ENCODE peak calls at places on chromosome 3, in nine cellular contexts. P, J, C, Y, S, B, F, R and N are unnamed samples.

GRCh38 chr3:88105325-88105724 is 44.4 kb upstream of the C3orf38 start:
- DNase-seq in P (no peak), J (peak; percentile 7), C (no peak), Y (no peak), S (no peak), B (peak; percentile 23), F (no peak), R (no peak), N (no peak)

GRCh38 chr3:72692959-72693518 is 155.2 kb downstream of the SHQ1 start:
- DNase-seq in P (no peak), J (no peak), C (no peak), Y (no peak), S (no peak), B (no peak), F (no peak), R (no peak), N (no peak)

GRCh38 chr3:184082465-184082864 is 14.4 kb upstream of the HTR3E start:
- DNase-seq in P (no peak), J (no peak), C (no peak), Y (no peak), S (no peak), B (no peak), F (no peak), R (no peak), N (no peak)

GRCh38 chr3:56251343-56251945 is 216.8 kb downstream of the ERC2 start:
- DNase-seq in P (peak; percentile 29), J (peak; percentile 16), C (peak; percentile 23), Y (peak; percentile 39), S (peak; percentile 22), B (peak; percentile 77), F (no peak), R (peak; percentile 31), N (peak; percentile 41)

GRCh38 chr3:64686446-64686908 is 1.3 kb downstream of the ADAMTS9 start:
- DNase-seq in P (no peak), J (no peak), C (no peak), Y (peak; percentile 4), S (no peak), B (no peak), F (no peak), R (peak; percentile 67), N (peak; percentile 74)

GRCh38 chr3:190252080-190252479 is 70.2 kb downstream of the CLDN1 start:
- DNase-seq in P (no peak), J (peak; percentile 30), C (no peak), Y (no peak), S (no peak), B (peak; percentile 89), F (no peak), R (no peak), N (no peak)

GRCh38 chr3:128496602-128497304 is 3.8 kb upstream of the GATA2 start:
- DNase-seq in P (no peak), J (no peak), C (no peak), Y (peak; percentile 67), S (no peak), B (peak; percentile 22), F (peak; percentile 63), R (peak; percentile 53), N (no peak)

GRCh38 chr3:4752201-4753072 is 226.8 kb upstream of the BHLHE40 start:
- DNase-seq in P (no peak), J (peak; percentile 31), C (no peak), Y (peak; percentile 60), S (no peak), B (peak; percentile 42), F (no peak), R (no peak), N (peak; percentile 95)

GRCh38 chr3:13200951-13201350 is 127.7 kb upstream of the IQSEC1 start:
- DNase-seq in P (no peak), J (no peak), C (no peak), Y (peak; percentile 49), S (no peak), B (no peak), F (no peak), R (no peak), N (no peak)

GRCh38 chr3:187725218-187725617 is 20.1 kb downstream of the BCL6 start:
- DNase-seq in P (no peak), J (no peak), C (no peak), Y (no peak), S (no peak), B (no peak), F (no peak), R (no peak), N (no peak)

GRCh38 chr3:100184960-100185566 is 70.8 kb upstream of the FILIP1L start:
- DNase-seq in P (no peak), J (no peak), C (no peak), Y (no peak), S (no peak), B (peak; percentile 57), F (no peak), R (no peak), N (no peak)

GRCh38 chr3:166934879-166935278 is 445.2 kb downstream of the ZBBX start:
- DNase-seq in P (no peak), J (no peak), C (no peak), Y (no peak), S (no peak), B (no peak), F (no peak), R (no peak), N (no peak)

GRCh38 chr3:48273594-48274211 is 32.8 kb downstream of the ZNF589 start:
- DNase-seq in P (peak; percentile 70), J (no peak), C (peak; percentile 32), Y (peak; percentile 73), S (peak; percentile 76), B (peak; percentile 77), F (peak; percentile 78), R (peak; percentile 51), N (peak; percentile 38)

GRCh38 chr3:148075829-148076716 is 621.6 kb upstream of the AGTR1 start:
- DNase-seq in P (no peak), J (peak; percentile 11), C (peak; percentile 86), Y (peak; percentile 0), S (no peak), B (peak; percentile 80), F (no peak), R (peak; percentile 49), N (peak; percentile 53)

GRCh38 chr3:66048051-66048395 is 9.3 kb upstream of the MAGI1 start:
- DNase-seq in P (no peak), J (peak; percentile 34), C (no peak), Y (no peak), S (no peak), B (peak; percentile 69), F (no peak), R (no peak), N (no peak)

GRCh38 chr3:197088370-197088769 is 58.8 kb upstream of the MELTF start:
- DNase-seq in P (peak; percentile 3), J (no peak), C (no peak), Y (no peak), S (no peak), B (no peak), F (no peak), R (no peak), N (peak; percentile 20)

GRCh38 chr3:123533554-123534159 is 51.2 kb downstream of the HACD2 start:
- DNase-seq in P (no peak), J (no peak), C (no peak), Y (no peak), S (no peak), B (no peak), F (no peak), R (no peak), N (no peak)

GRCh38 chr3:72641684-72642083 is 206.6 kb downstream of the SHQ1 start:
- DNase-seq in P (no peak), J (no peak), C (no peak), Y (no peak), S (no peak), B (no peak), F (no peak), R (no peak), N (no peak)

GRCh38 chr3:61924065-61924740 is 362.8 kb downstream of the PTPRG start:
- DNase-seq in P (no peak), J (no peak), C (no peak), Y (no peak), S (no peak), B (no peak), F (no peak), R (no peak), N (no peak)

GRCh38 chr3:189458536-189458935 is 172.7 kb upstream of the TP63 start:
- DNase-seq in P (no peak), J (no peak), C (no peak), Y (no peak), S (no peak), B (peak; percentile 78), F (no peak), R (peak; percentile 74), N (no peak)